ENCODE peak calls at places on chromosomes 13 and 19, in five cellular contexts. J, F, R, S and G are unnamed samples.

GRCh38 chr13:31067416-31068118 is 94.1 kb downstream of the HSPH1 start:
- DNase-seq in R (no peak), F (no peak), J (no peak), S (no peak), G (no peak)

GRCh38 chr19:15455996-15456395 is 6.2 kb upstream of the WIZ start:
- DNase-seq in F (no peak), S (no peak), J (no peak), R (no peak), G (no peak)

GRCh38 chr19:19737559-19738332 is 4.8 kb upstream of the ZNF14 start:
- DNase-seq in J (no peak), S (no peak), F (no peak), R (no peak), G (no peak)

GRCh38 chr19:10565028-10565566 is 713 bp downstream of the KRI1 start:
- DNase-seq in J (no peak), R (peak), F (no peak), S (peak), G (peak)

GRCh38 chr19:18677156-18677555 is 6.3 kb upstream of the CRTC1 start:
- DNase-seq in R (no peak), J (no peak), S (no peak), F (no peak), G (no peak)

GRCh38 chr13:46817081-46817480 is 20.1 kb upstream of the ESD start:
- DNase-seq in S (no peak), J (no peak), F (no peak), R (no peak), G (no peak)

GRCh38 chr19:8242212-8242821 is 33.1 kb downstream of the CERS4 start:
- DNase-seq in J (no peak), R (no peak), F (no peak), S (no peak), G (no peak)

GRCh38 chr13:100810991-100811390 is 136.4 kb upstream of the TMTC4 start:
- DNase-seq in S (no peak), R (no peak), F (no peak), J (no peak), G (no peak)

GRCh38 chr19:29537601-29538000 is 11.8 kb downstream of the VSTM2B start:
- DNase-seq in R (no peak), S (no peak), F (no peak), J (no peak), G (no peak)

GRCh38 chr19:29872224-29872731 is 60.5 kb downstream of the CCNE1 start:
- DNase-seq in F (no peak), R (no peak), S (no peak), J (no peak), G (peak)

GRCh38 chr19:39236527-39236926 is 8.3 kb downstream of the IFNL3 start:
- DNase-seq in F (no peak), S (peak), R (peak), J (no peak), G (no peak)

GRCh38 chr13:97768134-97768533 is 185.3 kb upstream of the IPO5 start:
- DNase-seq in S (no peak), R (no peak), F (no peak), J (no peak), G (no peak)

GRCh38 chr13:81498969-81499368 is 1158.0 kb upstream of the SPRY2 start:
- DNase-seq in S (no peak), F (no peak), J (no peak), R (no peak), G (no peak)

GRCh38 chr13:48873598-48873997 is 102.1 kb upstream of the FNDC3A start:
- DNase-seq in S (no peak), F (no peak), R (no peak), J (no peak), G (no peak)

GRCh38 chr19:18020212-18021067 is 12.5 kb downstream of the ARRDC2 start:
- DNase-seq in R (peak), J (no peak), S (peak), F (no peak), G (no peak)

GRCh38 chr19:3493651-3494050 is 6.8 kb downstream of the DOHH start:
- DNase-seq in F (no peak), S (no peak), R (no peak), J (no peak), G (no peak)

GRCh38 chr13:25046274-25046984 is 49.5 kb upstream of the PABPC3 start:
- DNase-seq in S (no peak), J (peak), R (no peak), F (no peak), G (peak)

GRCh38 chr13:19862511-19863313 is 737 bp downstream of the ZMYM5 start:
- DNase-seq in S (peak), R (peak), J (peak), F (no peak), G (no peak)

GRCh38 chr13:101382086-101382485 is 34.2 kb downstream of the NALCN start:
- DNase-seq in J (no peak), F (no peak), S (no peak), R (no peak), G (no peak)

GRCh38 chr13:49995535-49996165 is 1.2 kb upstream of the TRIM13 start:
- DNase-seq in S (no peak), F (no peak), J (no peak), R (no peak), G (no peak)

GRCh38 chr19:47673426-47673825 is 39.8 kb upstream of the EHD2 start:
- DNase-seq in F (no peak), R (peak), S (no peak), J (no peak), G (no peak)

GRCh38 chr13:71015021-71015420 is 852.0 kb downstream of the DACH1 start:
- DNase-seq in S (no peak), R (no peak), F (no peak), J (no peak), G (no peak)

GRCh38 chr13:102877285-102877684 is 31.5 kb downstream of the ERCC5 start:
- DNase-seq in J (no peak), S (no peak), F (no peak), R (no peak), G (no peak)

GRCh38 chr19:4097501-4097900 is 26.4 kb downstream of the MAP2K2 start:
- DNase-seq in R (peak), F (no peak), J (no peak), S (no peak), G (no peak)

DNA sequence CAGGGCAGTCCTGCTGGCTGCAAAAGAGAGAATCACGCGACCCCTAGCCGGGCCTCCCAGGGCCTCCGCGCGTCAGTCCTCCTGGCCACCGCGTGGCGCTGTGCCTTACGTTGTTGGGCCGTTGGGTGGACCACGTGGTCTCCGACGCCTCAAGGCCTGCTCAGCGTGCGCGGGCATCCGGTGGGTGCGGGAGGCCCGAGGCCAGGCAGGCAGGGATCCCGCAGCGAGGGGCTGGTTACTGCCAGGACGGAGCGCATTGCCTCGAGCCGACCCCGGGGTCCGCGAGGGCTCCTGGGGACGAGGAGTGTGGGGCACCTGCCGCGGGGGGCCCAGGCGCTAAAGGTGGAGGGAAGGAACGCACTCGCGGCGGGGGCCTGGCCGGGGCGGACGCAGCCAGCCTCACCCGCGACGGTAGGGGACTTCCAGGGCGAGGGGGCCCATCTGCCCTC is at the start of gene TDRD12:
- DNase-seq in F (no peak), J (no peak), R (peak), S (no peak), G (no peak)
- TF ChIP-seq CTCF in F (no peak), J (no peak), R (no peak), S (no peak), G (no peak)

GRCh38 chr13:64158910-64159309 is 2743.3 kb upstream of the PCDH20 start:
- DNase-seq in S (no peak), R (no peak), F (no peak), J (no peak), G (no peak)

GRCh38 chr13:64154514-64154913 is 2738.9 kb upstream of the PCDH20 start:
- DNase-seq in J (no peak), S (no peak), F (peak), R (no peak), G (no peak)
- TF ChIP-seq CTCF in J (peak), S (no peak), F (no peak), R (no peak), G (no peak)

GRCh38 chr19:40744554-40745401 is 5.5 kb downstream of the ACTMAP start:
- DNase-seq in F (no peak), R (no peak), S (no peak), J (no peak), G (peak)
- TF ChIP-seq CTCF in F (no peak), R (peak), S (no peak), J (no peak), G (no peak)

GRCh38 chr19:35284153-35285140 is 2.1 kb downstream of the HAMP start:
- DNase-seq in S (no peak), F (no peak), J (no peak), R (no peak), G (no peak)

GRCh38 chr19:35279985-35280821 is 2.1 kb upstream of the HAMP start:
- DNase-seq in R (peak), F (no peak), J (no peak), S (no peak), G (no peak)

GRCh38 chr19:35279374-35279773 is 3.0 kb upstream of the HAMP start:
- DNase-seq in S (no peak), F (no peak), R (no peak), J (no peak), G (no peak)

GRCh38 chr19:35278578-35279284 is 3.6 kb upstream of the HAMP start:
- DNase-seq in R (peak), J (no peak), S (no peak), F (no peak), G (no peak)

GRCh38 chr19:35281303-35281702 is 1.0 kb upstream of the HAMP start:
- DNase-seq in F (no peak), J (no peak), S (no peak), R (no peak), G (no peak)
- TF ChIP-seq CTCF in F (no peak), J (no peak), S (no peak), R (no peak), G (no peak)

DNA sequence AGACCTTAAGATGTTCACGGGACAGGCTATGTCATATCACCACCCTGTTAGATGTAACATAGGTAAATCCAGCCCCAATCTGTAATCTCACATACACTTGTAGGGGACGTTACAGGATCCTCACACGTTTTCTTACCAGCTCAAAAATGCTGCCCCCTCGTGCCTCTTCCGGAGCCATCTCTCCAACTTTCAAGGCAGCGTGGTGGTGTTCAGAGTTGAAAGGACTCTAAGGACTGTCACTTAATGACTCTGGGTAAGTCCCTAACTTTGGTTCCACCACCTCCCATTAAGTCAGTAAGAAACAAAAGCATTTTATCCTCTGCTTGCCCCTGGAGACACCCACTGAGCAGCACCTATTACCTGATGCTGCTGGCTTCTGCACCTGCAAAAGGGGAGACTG is 4.4 kb downstream of the MED26 start:
- DNase-seq in J (no peak), F (no peak), S (no peak), R (no peak), G (no peak)
- TF ChIP-seq CTCF in J (no peak), F (no peak), S (no peak), R (no peak), G (no peak)

DNA sequence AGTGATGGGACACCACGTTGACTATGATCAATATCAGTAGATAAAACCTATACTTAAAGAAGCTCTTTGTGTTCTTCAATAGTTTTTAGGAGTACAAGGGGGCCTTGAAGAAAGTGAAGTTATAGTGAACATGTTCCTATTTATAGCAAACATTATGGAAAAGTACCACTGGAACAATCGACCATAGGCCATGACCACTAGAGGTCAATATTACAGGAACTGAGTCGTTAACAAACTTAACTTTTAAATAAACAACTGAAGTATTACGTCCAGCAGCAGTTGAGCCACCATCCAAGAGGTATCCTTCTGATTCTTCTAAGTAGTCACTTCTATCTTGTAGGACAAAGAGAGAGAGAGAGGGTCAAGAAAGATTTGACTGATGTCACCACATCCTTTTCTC is 391.0 kb upstream of the SLITRK5 start:
- DNase-seq in J (no peak), S (no peak), R (no peak), F (no peak), G (no peak)
- TF ChIP-seq CTCF in J (peak), S (no peak), R (no peak), F (no peak), G (no peak)

GRCh38 chr13:114146629-114147028 is 14.2 kb upstream of the RASA3 start:
- DNase-seq in F (no peak), S (no peak), J (no peak), R (peak), G (peak)
- TF ChIP-seq CTCF in F (peak), S (no peak), J (no peak), R (no peak), G (no peak)

DNA sequence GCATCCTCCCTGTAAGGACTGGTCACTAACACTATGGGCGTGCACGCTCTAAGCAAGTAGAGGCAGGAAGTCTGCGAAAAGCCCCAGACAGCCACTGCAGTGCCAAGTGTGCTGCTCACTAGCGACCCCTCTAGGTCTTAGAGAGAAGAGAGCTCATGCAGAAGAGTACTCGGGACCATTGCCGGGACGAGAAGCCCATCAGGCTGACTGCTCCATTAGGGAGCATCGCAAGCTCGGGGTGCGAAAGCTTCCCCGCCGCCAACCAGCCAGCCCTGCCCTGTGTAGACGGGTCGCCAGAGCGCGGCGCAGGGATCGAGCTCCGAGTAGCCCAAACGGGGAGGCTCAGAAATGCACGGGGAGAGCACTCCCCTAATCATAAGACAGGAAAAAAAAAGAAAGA is 16.6 kb downstream of the POU4F1 start:
- DNase-seq in J (no peak), S (no peak), F (no peak), R (peak), G (peak)
- TF ChIP-seq CTCF in J (peak), S (no peak), F (peak), R (no peak), G (peak)

DNA sequence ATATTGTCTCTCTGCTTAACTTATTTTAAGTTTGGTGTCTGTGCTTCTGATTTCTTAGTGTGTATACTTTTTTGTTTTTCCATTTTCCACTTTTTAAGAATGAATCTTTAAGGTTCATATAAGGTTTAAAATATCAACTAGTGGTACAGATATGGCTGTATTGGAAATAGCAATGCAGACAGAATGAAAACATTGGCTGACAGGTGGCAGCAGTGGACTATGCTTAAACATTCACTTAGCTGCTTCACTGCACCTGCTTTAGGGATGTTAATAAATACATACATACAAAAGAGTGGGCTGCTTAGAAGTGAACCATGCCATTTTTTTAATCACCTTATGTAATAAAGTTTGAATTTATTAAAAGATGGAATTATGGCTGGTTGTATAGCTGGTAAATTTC is 27.3 kb downstream of the TM9SF2 start:
- DNase-seq in J (no peak), F (no peak), R (no peak), S (peak), G (no peak)
- TF ChIP-seq CTCF in J (peak), F (no peak), R (peak), S (no peak), G (no peak)

DNA sequence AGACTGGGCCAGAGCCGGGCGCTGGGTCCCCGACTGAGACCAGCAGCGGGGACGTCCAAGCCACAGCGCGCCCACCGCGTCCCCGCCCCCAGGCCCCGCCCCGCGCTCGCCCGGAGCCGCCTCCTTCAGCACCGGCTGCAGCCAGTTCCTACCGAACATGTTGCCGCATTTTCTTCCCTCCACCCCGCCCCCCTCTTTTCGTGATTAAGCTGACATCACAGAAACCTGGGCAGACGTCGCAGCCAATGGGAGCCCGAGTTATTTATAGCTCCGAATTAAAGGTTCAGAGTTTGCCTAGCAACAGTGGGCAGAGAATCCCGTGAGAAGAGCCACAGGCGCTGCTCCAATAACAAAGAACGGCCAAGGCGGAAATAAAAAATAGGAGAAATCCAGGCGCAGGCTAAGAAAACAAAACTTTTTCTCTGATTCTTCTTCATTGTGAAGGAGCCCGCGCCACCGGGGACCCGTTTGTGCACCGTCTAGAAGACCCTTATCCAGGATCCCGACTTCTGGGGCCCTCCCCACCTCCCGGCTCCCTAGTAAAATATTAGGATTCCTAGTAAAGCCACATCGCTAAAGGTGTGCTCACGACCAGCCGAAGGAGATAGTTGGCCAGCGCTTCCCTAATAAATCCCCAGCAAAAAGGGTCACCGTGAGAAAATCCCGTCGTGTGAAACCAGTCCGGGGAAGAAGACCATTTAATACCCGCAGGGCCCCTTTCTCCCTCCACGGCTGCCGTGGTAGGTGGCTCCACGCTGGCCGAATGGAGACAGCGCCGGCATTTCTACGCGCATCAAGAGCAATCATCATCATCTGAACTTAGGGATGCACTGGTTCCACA is 61.7 kb downstream of the SERP2 start:
- DNase-seq in R (peak), J (peak), S (peak), F (peak), G (peak)
- TF ChIP-seq CTCF in R (no peak), J (no peak), S (no peak), F (no peak), G (no peak)